ENCODE peak calls at places on chromosomes 6 and 20, in five cellular contexts. I is fibroblast of lung, Q is hepatocyte, Z is HFF-Myc, F is foreskin melanocyte. W is an unnamed sample.

GRCh38 chr6:45722876-45723275 is 292.8 kb downstream of the CLIC5 start:
- DNase-seq in I (peak), Z (no peak), Q (no peak), F (no peak), W (no peak)

GRCh38 chr6:122558027-122558426 is 52.2 kb upstream of the PKIB start:
- DNase-seq in F (no peak), I (no peak), Q (no peak), Z (no peak), W (no peak)

GRCh38 chr6:39902786-39903465 is 31.3 kb downstream of the MOCS1 start:
- DNase-seq in I (no peak), Z (no peak), F (no peak), Q (no peak), W (no peak)

GRCh38 chr6:107713214-107713962 is 110.7 kb downstream of the SCML4 start:
- DNase-seq in Q (no peak), Z (no peak), I (no peak), F (peak), W (peak)

GRCh38 chr6:170082531-170083187 is 208.2 kb downstream of the DLL1 start:
- DNase-seq in Q (no peak), Z (no peak), I (no peak), F (no peak), W (peak)

GRCh38 chr6:168353041-168353440 is 33.5 kb upstream of the DACT2 start:
- DNase-seq in Q (no peak), Z (no peak), I (no peak), F (no peak), W (no peak)

GRCh38 chr6:158708239-158708638 is 58.4 kb downstream of the SYTL3 start:
- DNase-seq in Z (no peak), I (peak), F (no peak), Q (peak), W (no peak)

GRCh38 chr6:43455034-43455747 is at the start of gene DLK2:
- DNase-seq in Z (no peak), F (no peak), I (no peak), Q (peak), W (peak)

GRCh38 chr6:148179786-148180185 is 162.9 kb upstream of the SASH1 start:
- DNase-seq in Z (no peak), Q (peak), F (peak), I (no peak), W (no peak)

GRCh38 chr20:61887694-61888093 is 178.0 kb downstream of the TAF4 start:
- DNase-seq in Q (no peak), Z (no peak), F (no peak), I (no peak), W (no peak)

GRCh38 chr20:17871181-17871580 is 97.4 kb downstream of the SNX5 start:
- DNase-seq in I (peak), Q (no peak), F (no peak), Z (no peak), W (no peak)

GRCh38 chr20:58843128-58843556 is 7.6 kb downstream of the GNAS-AS1 start:
- DNase-seq in Q (no peak), F (no peak), Z (no peak), I (no peak), W (no peak)

GRCh38 chr20:5844063-5844681 is 94.0 kb downstream of the SHLD1 start:
- DNase-seq in Z (no peak), Q (no peak), F (no peak), I (peak), W (no peak)

GRCh38 chr6:87698618-87699017 is 3.4 kb downstream of the AKIRIN2 start:
- DNase-seq in Z (no peak), Q (no peak), I (peak), F (no peak), W (no peak)

GRCh38 chr20:63908008-63908682 is 13.2 kb downstream of the DNAJC5 start:
- DNase-seq in Z (no peak), I (no peak), F (no peak), Q (peak), W (no peak)

GRCh38 chr6:17584241-17584803 is 15.8 kb upstream of the FAM8A1 start:
- DNase-seq in Q (peak), F (peak), Z (peak), I (peak), W (no peak)

GRCh38 chr6:157614026-157614484 is 209.0 kb upstream of the SNX9 start:
- DNase-seq in Z (no peak), I (no peak), F (no peak), Q (no peak), W (no peak)

GRCh38 chr20:63014710-63015109 is 7.9 kb upstream of the BHLHE23 start:
- DNase-seq in Q (peak), I (no peak), F (no peak), Z (no peak), W (peak)